ENCODE peak calls at places on chromosomes 12 and 14, in four cellular contexts. K is PC-3, E is HEK293T, R is Daoy. O is an unnamed sample.
A peak's percentile ranks its signal among the peaks of the same experiment; 100 is the strongest.

GRCh38 chr12:124191024-124191359 is 103.9 kb upstream of the RFLNA start:
- DNase-seq in K (peak; percentile 21), E (peak; percentile 34), R (peak; percentile 35), O (peak; percentile 81)

GRCh38 chr14:78164226-78164853 is 5.8 kb upstream of the NRXN3 start:
- DNase-seq in K (peak; percentile 24), E (peak; percentile 53), R (peak; percentile 20), O (peak; percentile 11)

GRCh38 chr12:76666272-76666845 is 97.6 kb upstream of the ZDHHC17 start:
- DNase-seq in K (no peak), E (no peak), R (no peak), O (no peak)

GRCh38 chr12:61251076-61251475 is 1009.1 kb upstream of the USP15 start:
- DNase-seq in K (no peak), E (no peak), R (no peak), O (no peak)

GRCh38 chr12:5043589-5044419 is at the start of gene KCNA5:
- DNase-seq in K (no peak), E (no peak), R (no peak), O (no peak)

GRCh38 chr12:118371354-118372282 is 1.1 kb downstream of the TAOK3 start:
- DNase-seq in K (peak; percentile 37), E (peak; percentile 11), R (peak; percentile 32), O (peak; percentile 23)

GRCh38 chr14:104355101-104355691 is 216.8 kb downstream of the KIF26A start:
- DNase-seq in K (no peak), E (no peak), R (no peak), O (no peak)

GRCh38 chr12:104219908-104220404 is 4.4 kb downstream of the TXNRD1 start:
- DNase-seq in K (peak; percentile 100), E (peak; percentile 37), R (peak; percentile 93), O (peak; percentile 43)

GRCh38 chr14:71228711-71229110 is 321.5 kb downstream of the PCNX1 start:
- DNase-seq in K (no peak), E (no peak), R (no peak), O (no peak)

GRCh38 chr12:946656-947055 is 2.8 kb downstream of the RAD52 start:
- DNase-seq in K (peak; percentile 7), E (no peak), R (no peak), O (no peak)

GRCh38 chr14:104726600-104727451 is 2.8 kb downstream of the ADSS1 start:
- DNase-seq in K (no peak), E (no peak), R (no peak), O (no peak)

GRCh38 chr14:100422556-100423420 is 99.6 kb downstream of the SLC25A47 start:
- DNase-seq in K (peak; percentile 28), E (no peak), R (peak; percentile 67), O (no peak)

GRCh38 chr12:116384629-116385485 is 107.4 kb upstream of the MED13L start:
- DNase-seq in K (peak; percentile 52), E (no peak), R (peak; percentile 64), O (no peak)

GRCh38 chr14:85195872-85196477 is 334.0 kb upstream of the FLRT2 start:
- DNase-seq in K (peak; percentile 19), E (peak; percentile 6), R (no peak), O (peak; percentile 3)

GRCh38 chr12:39824505-39825198 is 205.0 kb upstream of the ABCD2 start:
- DNase-seq in K (no peak), E (no peak), R (no peak), O (no peak)

GRCh38 chr12:94265521-94265920 is 117.1 kb downstream of the PLXNC1 start:
- DNase-seq in K (no peak), E (no peak), R (no peak), O (no peak)

GRCh38 chr12:13273850-13274249 is 77.3 kb downstream of the EMP1 start:
- DNase-seq in K (no peak), E (no peak), R (no peak), O (no peak)

GRCh38 chr14:81831128-81831815 is 297.6 kb upstream of the SEL1L start:
- DNase-seq in K (no peak), E (no peak), R (no peak), O (peak; percentile 19)

GRCh38 chr12:76568130-76568529 is 8.6 kb upstream of the OSBPL8 start:
- DNase-seq in K (no peak), E (no peak), R (no peak), O (no peak)